ENCODE peak calls at places on chromosomes 7 and 10, in eight cellular contexts. D is GM13977; V is HuH-7; Z is activated T-helper 2 cell treated with anti-CD3 and anti-CD28 coated beads, Interferon-gamma antibody, Interleukin-2, Interleukin-4, amounts not matched to agents 10 μg/mL and 5 μg/mL and 100 μg/mL, durations not matched to agents 14 hours and 24 hours and 36 hours; W is EL; U is fibroblast of the conjunctiva; I is AG04450; L is neural progenitor cell. Q is an unnamed sample.

GRCh38 chr7:141754939-141755338 is 9.0 kb upstream of the TAS2R3 start:
- DNase-seq in D (no peak), V (peak), Z (no peak), W (peak), U (no peak), I (no peak), L (peak), Q (peak)

GRCh38 chr10:60257767-60258428 is 131.8 kb downstream of the ANK3 start:
- DNase-seq in D (no peak), V (no peak), Z (no peak), W (no peak), U (no peak), I (no peak), L (peak), Q (no peak)

GRCh38 chr10:65320256-65321026 is 1605.4 kb upstream of the LRRTM3 start:
- DNase-seq in D (no peak), V (no peak), Z (no peak), W (no peak), U (no peak), I (no peak), L (no peak), Q (no peak)

GRCh38 chr7:81624650-81625310 is 145.1 kb downstream of the HGF start:
- DNase-seq in D (no peak), V (no peak), Z (no peak), W (no peak), U (peak), I (no peak), L (no peak), Q (no peak)

GRCh38 chr10:18400911-18401260 is 250.5 kb downstream of the NSUN6 start:
- DNase-seq in D (no peak), V (peak), Z (no peak), W (no peak), U (no peak), I (no peak), L (peak), Q (no peak)

GRCh38 chr10:6401562-6402348 is 178.3 kb downstream of the PRKCQ start:
- DNase-seq in D (peak), V (peak), Z (peak), W (peak), U (peak), I (peak), L (peak), Q (peak)

GRCh38 chr10:85151506-85151905 is 823.1 kb downstream of the CCSER2 start:
- DNase-seq in D (no peak), V (no peak), Z (no peak), W (no peak), U (no peak), I (no peak), L (peak), Q (no peak)

GRCh38 chr7:148031019-148031418 is 559.5 kb upstream of the C7orf33 start:
- DNase-seq in D (no peak), V (no peak), Z (no peak), W (no peak), U (no peak), I (no peak), L (peak), Q (no peak)

GRCh38 chr7:68744036-68744435 is 854.2 kb upstream of the AUTS2 start:
- DNase-seq in D (no peak), V (no peak), Z (no peak), W (no peak), U (no peak), I (no peak), L (no peak), Q (no peak)

GRCh38 chr7:30028749-30029635 is 780 bp downstream of the PLEKHA8 start:
- DNase-seq in D (peak), V (peak), Z (no peak), W (peak), U (no peak), I (no peak), L (peak), Q (peak)

GRCh38 chr10:34786464-34786863 is 28.6 kb downstream of the PARD3 start:
- DNase-seq in D (no peak), V (no peak), Z (no peak), W (peak), U (no peak), I (no peak), L (no peak), Q (no peak)

GRCh38 chr7:44615793-44616192 is 9.4 kb downstream of the OGDH start:
- DNase-seq in D (no peak), V (no peak), Z (no peak), W (no peak), U (no peak), I (no peak), L (no peak), Q (no peak)

GRCh38 chr10:10804998-10805737 is 212.5 kb upstream of the CELF2 start:
- DNase-seq in D (no peak), V (no peak), Z (no peak), W (peak), U (no peak), I (no peak), L (no peak), Q (peak)

GRCh38 chr10:128326251-128326650 is 200.0 kb upstream of the MKI67 start:
- DNase-seq in D (no peak), V (no peak), Z (no peak), W (no peak), U (no peak), I (no peak), L (no peak), Q (no peak)

GRCh38 chr7:33452805-33453502 is 323.6 kb downstream of the BBS9 start:
- DNase-seq in D (no peak), V (peak), Z (no peak), W (no peak), U (no peak), I (no peak), L (no peak), Q (no peak)

GRCh38 chr10:34824870-34825269 is 9.8 kb upstream of the PARD3 start:
- DNase-seq in D (no peak), V (no peak), Z (no peak), W (peak), U (no peak), I (no peak), L (peak), Q (peak)

GRCh38 chr10:43370671-43371215 is 693 bp upstream of the FXYD4 start:
- DNase-seq in D (no peak), V (no peak), Z (no peak), W (no peak), U (no peak), I (no peak), L (no peak), Q (no peak)

GRCh38 chr10:99612167-99612831 is 7.9 kb downstream of the SLC25A28 start:
- DNase-seq in D (peak), V (peak), Z (no peak), W (peak), U (peak), I (peak), L (peak), Q (peak)

GRCh38 chr10:98295907-98296306 is 27.9 kb upstream of the LOXL4 start:
- DNase-seq in D (no peak), V (no peak), Z (no peak), W (peak), U (no peak), I (peak), L (no peak), Q (no peak)

GRCh38 chr7:157464111-157464970 is 127.5 kb downstream of the DNAJB6 start:
- DNase-seq in D (no peak), V (no peak), Z (no peak), W (no peak), U (no peak), I (no peak), L (peak), Q (no peak)

GRCh38 chr10:6065845-6066244 is 3.7 kb upstream of the IL2RA start:
- DNase-seq in D (no peak), V (no peak), Z (no peak), W (no peak), U (no peak), I (no peak), L (no peak), Q (no peak)

Q was measured in ELR.